ENCODE peak calls at places on chromosomes 4 and X, in five cellular contexts. N, M, S, F and X are unnamed samples. For H3K36me3, the result is how much of the 10 kb centered on the place peaks cover.

GRCh38 chr4:19164334-19164733 is 1087.4 kb upstream of the SLIT2 start:
- DNase-seq in F (no peak), S (no peak), M (no peak), N (no peak), X (no peak)

GRCh38 chrX:22559506-22559905 is 286.8 kb downstream of the CBLL2 start:
- DNase-seq in M (no peak), N (no peak), S (no peak), F (no peak), X (no peak)

GRCh38 chrX:35622601-35623000 is 175.5 kb upstream of the MAGEB16 start:
- DNase-seq in F (no peak), N (no peak), M (no peak), S (no peak), X (no peak)

GRCh38 chr4:139779653-139780052 is 114.0 kb downstream of the MGST2 start:
- DNase-seq in F (no peak), S (peak), N (no peak), M (no peak), X (no peak)

GRCh38 chr4:19177616-19178015 is 1074.1 kb upstream of the SLIT2 start:
- DNase-seq in S (no peak), N (no peak), M (no peak), F (no peak), X (no peak)

GRCh38 chrX:5823861-5824260 is 404.8 kb downstream of the NLGN4X start:
- DNase-seq in S (no peak), N (no peak), M (no peak), F (no peak), X (no peak)

GRCh38 chrX:102599950-102600579 is 750 bp downstream of the ARMCX5 start:
- DNase-seq in F (no peak), S (no peak), N (no peak), M (no peak), X (no peak)

GRCh38 chrX:338281-338835 is 19.8 kb upstream of the GTPBP6 start:
- DNase-seq in M (no peak), F (peak), N (no peak), S (no peak), X (no peak)

GRCh38 chrX:19373034-19373891 is 29.5 kb downstream of the PDHA1 start:
- DNase-seq in S (no peak), F (no peak), M (no peak), N (no peak), X (no peak)

GRCh38 chr4:109321232-109321631 is 18.8 kb upstream of the COL25A1 start:
- DNase-seq in S (no peak), F (no peak), N (no peak), M (no peak), X (no peak)

GRCh38 chr4:154344686-154345085 is 146.9 kb downstream of the DCHS2 start:
- DNase-seq in F (no peak), S (no peak), M (no peak), N (peak), X (no peak)

GRCh38 chrX:112734250-112734649 is 54.5 kb upstream of the LHFPL1 start:
- DNase-seq in N (no peak), S (no peak), F (no peak), M (no peak), X (no peak)

GRCh38 chrX:65690057-65690855 is 22.8 kb downstream of the MSN start:
- DNase-seq in F (no peak), S (no peak), M (peak), N (no peak), X (peak)

GRCh38 chr4:185538806-185539205 is 3.5 kb upstream of the PDLIM3 start:
- DNase-seq in N (no peak), F (no peak), S (no peak), M (no peak), X (no peak)

GRCh38 chrX:133983243-133983973 is 2.0 kb downstream of the GPC3 start:
- DNase-seq in F (no peak), S (no peak), N (no peak), M (no peak), X (no peak)

GRCh38 chrX:3522016-3522690 is 175.7 kb upstream of the MXRA5 start:
- DNase-seq in S (no peak), M (no peak), N (no peak), F (no peak), X (no peak)

GRCh38 chr4:151099976-151100417 is 569 bp downstream of the RPS3A start:
- DNase-seq in M (no peak), F (no peak), S (no peak), N (no peak), X (no peak)

GRCh38 chrX:55924574-55924973 is 207.0 kb downstream of the RRAGB start:
- DNase-seq in M (no peak), S (no peak), F (no peak), N (no peak), X (no peak)

GRCh38 chr4:163473576-163473975 is at the start of gene TKTL2:
- DNase-seq in F (no peak), N (no peak), M (no peak), S (no peak), X (no peak)

GRCh38 chr4:140293979-140294378 is 79.5 kb upstream of the SCOC start:
- DNase-seq in M (no peak), S (no peak), N (no peak), F (no peak), X (no peak)

GRCh38 chr4:7204656-7205387 is 12.5 kb downstream of the SORCS2 start:
- DNase-seq in F (no peak), S (no peak), M (no peak), N (no peak), X (no peak)

GRCh38 chr4:13990596-13991589 is 363.4 kb upstream of the BOD1L1 start:
- DNase-seq in F (peak), S (peak), M (peak), N (no peak), X (no peak)

GRCh38 chrX:9341305-9342201 is 123.3 kb upstream of the TBL1X start:
- DNase-seq in S (peak), F (peak), N (no peak), M (peak), X (peak)

GRCh38 chr4:29861307-29861706 is 858.9 kb upstream of the PCDH7 start:
- DNase-seq in N (peak), F (no peak), M (no peak), S (no peak), X (no peak)

GRCh38 chrX:17692709-17693346 is 44.5 kb upstream of the SCML1 start:
- DNase-seq in F (no peak), M (no peak), S (peak), N (no peak), X (no peak)

GRCh38 chr4:7192252-7193039 is at the start of gene SORCS2:
- DNase-seq in S (peak), M (peak), F (peak), N (no peak), X (peak)

GRCh38 chrX:33211356-33212254 is at the start of gene DMD:
- DNase-seq in N (no peak), F (peak), S (peak), M (no peak), X (peak)

GRCh38 chr4:83170952-83171399 is 56.4 kb upstream of the PLAC8 start:
- DNase-seq in N (no peak), M (no peak), F (no peak), S (no peak), X (no peak)

GRCh38 chrX:37871626-37872302 is 24.4 kb upstream of the DYNLT3 start:
- DNase-seq in F (no peak), M (no peak), N (peak), S (peak), X (peak)

GRCh38 chrX:108072746-108073145 is 18.6 kb downstream of the PSMD10 start:
- DNase-seq in F (no peak), N (no peak), S (no peak), M (no peak), X (peak)

GRCh38 chr4:56506110-56506705 is 617 bp downstream of the ARL9 start:
- DNase-seq in S (no peak), N (no peak), F (no peak), M (no peak), X (peak)

GRCh38 chrX:80876877-80877276 is 67.2 kb upstream of the BRWD3 start:
- DNase-seq in F (no peak), M (no peak), S (no peak), N (peak), X (no peak)

GRCh38 chr4:67539830-67540229 is 5.5 kb downstream of the CENPC start:
- DNase-seq in S (no peak), F (no peak), M (no peak), N (no peak), X (no peak)
- H3K36me3 ChIP-seq in S (under half), F (under half), M (under half), N (under half), X (half or more)

DNA sequence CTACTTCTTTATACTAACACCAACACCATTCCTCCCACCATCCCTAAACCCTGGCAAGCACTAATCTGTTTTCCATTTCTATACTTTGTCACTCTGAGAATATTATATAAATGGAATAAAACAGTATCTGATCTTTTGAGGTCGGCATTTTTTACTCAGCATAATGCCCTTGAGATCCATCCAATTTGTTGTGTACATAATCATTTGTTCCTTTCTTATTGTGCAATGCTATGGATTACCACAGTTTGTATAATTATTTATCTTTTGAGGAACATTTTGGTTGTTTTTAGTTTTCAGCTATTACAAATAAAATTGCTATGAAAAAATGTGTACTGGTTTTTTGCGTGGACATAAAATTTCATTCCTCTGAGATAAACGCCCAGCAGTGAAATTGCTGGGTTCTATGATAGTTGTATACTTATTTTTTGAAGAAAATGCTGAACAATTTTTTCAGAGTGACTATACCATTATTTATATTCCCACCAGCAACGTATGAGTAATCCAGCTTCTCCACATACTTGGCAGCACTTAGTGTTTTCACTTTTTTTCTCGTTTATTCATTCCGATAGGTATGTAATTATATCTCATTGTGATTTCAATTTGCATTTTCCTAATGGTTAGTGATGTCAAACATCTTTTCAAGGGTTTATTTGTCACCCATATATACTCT is 154.3 kb upstream of the DCAF8L1 start:
- DNase-seq in S (no peak), F (no peak), N (no peak), M (no peak), X (no peak)
- H3K36me3 ChIP-seq in S (under half), F (under half), N (under half), M (under half), X (under half)

DNA sequence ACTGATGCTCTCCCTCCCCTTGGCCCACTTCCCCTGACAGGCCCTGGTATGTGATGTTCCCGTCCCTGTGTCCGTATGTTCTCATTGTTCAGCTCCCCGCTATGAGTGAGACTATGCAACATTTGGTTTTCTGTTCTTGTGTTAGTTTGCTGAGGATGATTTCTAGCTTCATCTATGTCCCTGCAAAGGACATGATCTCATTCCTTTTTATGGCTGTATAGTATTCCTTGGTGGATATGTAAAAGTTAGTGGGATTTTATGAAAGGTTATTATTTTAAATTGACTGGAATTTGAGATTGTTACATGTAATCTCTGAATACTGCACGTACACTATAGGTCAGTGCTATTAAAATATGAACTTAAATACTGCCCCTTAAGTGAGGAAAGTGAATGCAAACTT is 184.0 kb downstream of the WDFY3 start:
- DNase-seq in N (no peak), F (no peak), M (no peak), S (no peak), X (no peak)
- H3K36me3 ChIP-seq in N (under half), F (under half), M (under half), S (under half), X (half or more)

DNA sequence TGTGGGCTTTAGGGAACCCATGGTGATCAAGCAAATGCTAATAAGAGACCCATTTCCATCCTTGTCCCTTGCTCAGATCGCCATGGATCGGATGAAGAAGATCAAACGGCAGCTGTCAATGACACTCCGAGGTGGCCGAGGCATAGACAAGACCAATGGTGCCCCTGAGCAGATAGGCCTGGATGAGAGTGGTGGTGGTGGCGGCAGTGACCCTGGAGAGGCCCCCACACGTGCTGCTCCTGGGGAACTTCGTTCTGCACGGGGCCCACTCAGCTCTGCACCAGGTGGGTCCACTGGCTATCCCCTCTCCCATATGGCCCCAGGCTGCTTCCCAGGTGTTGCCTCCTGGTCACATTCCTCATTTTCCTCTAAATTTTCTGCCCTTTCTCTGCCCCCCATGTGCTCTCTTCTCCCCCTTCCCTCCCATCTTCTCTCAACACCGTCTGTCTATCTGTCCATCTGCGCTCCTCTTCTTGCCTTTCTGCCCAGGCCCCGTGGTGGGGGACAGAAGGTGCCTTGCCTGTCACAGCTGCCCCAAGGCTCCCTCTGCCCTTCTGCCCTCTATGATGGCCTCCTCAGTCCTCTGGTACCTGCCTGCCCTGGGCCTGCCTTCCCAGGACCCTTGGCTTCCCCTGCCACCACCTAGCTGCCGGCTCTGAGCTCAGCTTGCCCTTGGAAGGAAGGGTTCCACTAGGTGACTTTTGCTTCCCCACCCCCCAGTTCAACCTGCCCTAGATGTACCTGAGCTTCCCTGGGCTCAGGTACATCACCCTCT is 5.2 kb downstream of the CDK16 start:
- DNase-seq in M (no peak), F (no peak), S (no peak), N (no peak), X (no peak)
- H3K36me3 ChIP-seq in M (under half), F (under half), S (under half), N (under half), X (half or more)

DNA sequence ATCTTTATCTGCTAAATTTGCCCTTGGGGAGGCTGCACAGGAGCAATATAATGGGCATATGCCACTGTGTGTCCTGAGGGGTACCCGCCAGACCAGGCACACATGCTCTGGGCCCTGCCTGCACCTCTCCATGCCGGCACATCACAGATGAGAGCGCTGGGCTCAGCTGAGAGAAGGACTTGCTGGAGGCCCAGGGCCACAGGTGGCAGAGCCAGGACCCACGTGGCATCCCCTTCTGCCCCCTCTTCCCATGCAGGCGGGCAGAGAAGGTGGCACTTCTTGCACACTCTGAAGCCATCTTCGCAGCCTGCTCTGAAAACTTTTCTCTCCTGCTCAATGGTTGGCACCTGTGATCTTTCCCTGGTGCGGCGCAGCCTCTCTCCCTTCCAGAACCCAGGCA is 20.1 kb downstream of the CPZ start:
- DNase-seq in F (no peak), N (no peak), M (no peak), S (no peak), X (no peak)
- H3K36me3 ChIP-seq in F (under half), N (under half), M (under half), S (under half), X (half or more)

GRCh38 chrX:117095393-117095792 is 632.6 kb upstream of the CT83 start:
- DNase-seq in N (no peak), F (no peak), M (no peak), S (no peak), X (no peak)

GRCh38 chrX:117094149-117094548 is 631.4 kb upstream of the CT83 start:
- DNase-seq in M (no peak), S (no peak), F (no peak), N (no peak), X (no peak)

GRCh38 chrX:117096528-117096927 is 633.8 kb upstream of the CT83 start:
- DNase-seq in S (no peak), M (no peak), F (no peak), N (no peak), X (no peak)

GRCh38 chrX:117092641-117093040 is 629.9 kb upstream of the CT83 start:
- DNase-seq in M (no peak), N (no peak), S (no peak), F (no peak), X (no peak)

DNA sequence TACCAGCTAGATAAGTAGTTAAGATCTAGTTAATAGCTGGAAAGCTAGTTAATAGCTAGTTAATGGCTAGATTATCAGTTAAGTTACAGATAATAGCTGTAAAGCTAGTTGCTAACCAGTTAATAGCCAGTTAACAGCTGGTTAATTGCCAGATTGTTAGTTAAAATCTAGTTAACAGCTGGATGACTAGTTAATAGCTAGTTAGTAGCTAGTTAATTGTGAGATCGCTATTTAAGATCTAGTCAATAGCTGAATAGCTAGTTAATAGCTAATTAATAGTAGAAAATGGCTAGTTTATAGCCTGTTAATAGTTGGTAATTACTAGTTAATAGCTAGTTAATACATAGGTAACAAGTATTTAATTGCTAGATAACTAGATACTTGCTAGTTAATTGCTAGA is 630.5 kb upstream of the CT83 start:
- DNase-seq in S (no peak), F (no peak), N (no peak), M (no peak), X (no peak)
- H3K36me3 ChIP-seq in S (under half), F (under half), N (under half), M (under half), X (under half)

GRCh38 chr4:38106301-38106700 is 146.1 kb downstream of the PTTG2 start:
- DNase-seq in S (no peak), F (no peak), N (no peak), M (no peak), X (no peak)
- H3K36me3 ChIP-seq in S (under half), F (under half), N (under half), M (under half), X (under half)

DNA sequence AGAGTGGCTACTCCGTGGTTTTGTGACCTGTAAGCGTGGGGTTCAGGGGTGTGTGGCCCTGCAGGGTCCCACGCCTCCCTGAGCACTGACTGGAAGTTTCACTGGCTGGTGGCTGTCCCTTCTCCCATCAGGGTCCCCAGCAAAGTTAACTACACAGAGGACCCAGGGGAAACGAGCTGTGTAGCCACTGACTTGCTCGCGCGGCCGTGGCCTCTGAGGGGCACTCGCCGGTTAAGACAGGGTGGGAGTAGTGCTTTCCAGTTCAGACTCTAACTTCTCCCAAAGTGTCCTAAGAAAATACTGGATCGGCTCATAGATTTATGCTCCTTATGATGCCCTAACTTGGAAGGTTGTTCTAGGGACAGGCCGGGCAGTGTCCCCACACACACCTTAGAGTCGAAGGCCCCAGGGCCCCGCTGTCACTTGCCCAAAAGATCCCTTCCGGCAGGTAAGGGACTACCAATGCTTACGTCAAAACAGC is 28.2 kb downstream of the NELFA start:
- DNase-seq in F (peak), S (no peak), M (no peak), N (no peak), X (no peak)
- H3K36me3 ChIP-seq in F (under half), S (under half), M (under half), N (half or more), X (under half)